ENCODE peak calls at places on chromosomes 12 and 14, in seven cellular contexts. J is BJ; W is H1; O is fibroblast of lung; E is AG10803; G is cardiac muscle cell; X is activated CD8-positive, alpha-beta T cell treated with anti-CD3 and anti-CD28 coated beads for 36 hours. I is an unnamed sample.

GRCh38 chr14:102819790-102820330 is 42.6 kb downstream of the TRAF3 start:
- DNase-seq in J (no peak), W (no peak), O (no peak), E (no peak), G (no peak), X (no peak), I (no peak)

GRCh38 chr12:93865751-93866150 is 188.6 kb downstream of the CRADD start:
- DNase-seq in J (no peak), W (no peak), O (no peak), E (no peak), G (no peak), X (no peak), I (no peak)

GRCh38 chr12:110105159-110105558 is 19.0 kb upstream of the IFT81 start:
- DNase-seq in J (no peak), W (no peak), O (no peak), E (no peak), G (no peak), X (no peak), I (no peak)

GRCh38 chr12:114935658-114936057 is 251.7 kb upstream of the TBX3 start:
- DNase-seq in J (no peak), W (no peak), O (no peak), E (no peak), G (no peak), X (no peak), I (no peak)

GRCh38 chr12:81585787-81586186 is 173.4 kb downstream of the PPFIA2 start:
- DNase-seq in J (no peak), W (no peak), O (no peak), E (no peak), G (no peak), X (no peak), I (no peak)

GRCh38 chr12:76680940-76681339 is 83.0 kb upstream of the ZDHHC17 start:
- DNase-seq in J (peak), W (no peak), O (peak), E (peak), G (no peak), X (no peak), I (peak)

GRCh38 chr12:66929121-66929520 is 250.2 kb upstream of the GRIP1 start:
- DNase-seq in J (no peak), W (no peak), O (no peak), E (no peak), G (no peak), X (peak), I (no peak)

GRCh38 chr14:104913413-104913812 is 11.3 kb upstream of the PLD4 start:
- DNase-seq in J (no peak), W (no peak), O (no peak), E (no peak), G (no peak), X (no peak), I (peak)

GRCh38 chr14:73762375-73762822 is 48.2 kb upstream of the PNMA1 start:
- DNase-seq in J (no peak), W (no peak), O (no peak), E (no peak), G (no peak), X (peak), I (no peak)

DNA sequence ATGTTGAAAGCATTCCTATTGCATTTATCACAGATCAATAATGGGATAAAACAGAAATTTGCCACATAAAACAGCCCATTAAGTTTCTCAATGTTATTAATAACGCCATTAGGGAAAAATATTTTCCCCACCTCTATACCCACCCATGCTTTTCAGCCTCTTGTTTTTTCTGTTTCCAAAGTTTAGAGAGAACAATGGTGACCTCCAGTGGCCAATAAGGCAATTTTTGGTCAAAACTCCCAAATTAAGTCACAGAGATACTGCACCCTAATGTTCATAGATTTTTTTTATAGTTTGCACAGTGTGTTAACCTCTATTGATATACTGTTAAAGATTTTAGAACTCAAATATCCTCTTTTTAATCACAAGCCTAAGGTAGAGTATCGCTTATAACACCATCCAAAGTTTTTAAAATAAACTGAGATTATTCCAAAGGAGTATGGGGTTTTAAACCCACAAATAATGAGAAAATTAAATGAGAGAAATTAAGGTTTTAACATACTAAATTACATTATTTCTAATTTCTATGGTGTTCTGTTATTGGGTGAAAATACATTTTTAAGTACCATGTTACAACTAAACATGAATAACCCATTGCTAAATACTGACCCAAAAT is 184.7 kb upstream of the DCN start:
- DNase-seq in J (no peak), W (no peak), O (peak), E (peak), G (peak), X (no peak), I (no peak)
- TF ChIP-seq CTCF in J (peak), W (no peak), O (peak), E (peak), G (peak), X (peak), I (peak)

GRCh38 chr14:30180219-30180618 is 252.6 kb upstream of the PRKD1 start:
- DNase-seq in J (no peak), W (no peak), O (peak), E (peak), G (peak), X (no peak), I (peak)

GRCh38 chr14:30177776-30178175 is 250.1 kb upstream of the PRKD1 start:
- DNase-seq in J (no peak), W (no peak), O (no peak), E (peak), G (no peak), X (no peak), I (no peak)

GRCh38 chr14:30179381-30180130 is 251.9 kb upstream of the PRKD1 start:
- DNase-seq in J (no peak), W (no peak), O (peak), E (peak), G (peak), X (no peak), I (no peak)
- TF ChIP-seq CTCF in J (no peak), W (no peak), O (no peak), E (no peak), G (no peak), X (no peak), I (no peak)

GRCh38 chr12:132557291-132557968 is 53.0 kb downstream of the LRCOL1 start:
- DNase-seq in J (no peak), W (no peak), O (no peak), E (no peak), G (no peak), X (no peak), I (no peak)

GRCh38 chr12:132556801-132557200 is 53.6 kb downstream of the LRCOL1 start:
- DNase-seq in J (no peak), W (no peak), O (no peak), E (no peak), G (no peak), X (no peak), I (no peak)

GRCh38 chr12:132555686-132556085 is 54.7 kb downstream of the LRCOL1 start:
- DNase-seq in J (no peak), W (no peak), O (no peak), E (no peak), G (no peak), X (no peak), I (no peak)

GRCh38 chr12:132556216-132556615 is 54.2 kb downstream of the LRCOL1 start:
- DNase-seq in J (no peak), W (no peak), O (no peak), E (no peak), G (no peak), X (no peak), I (no peak)

DNA sequence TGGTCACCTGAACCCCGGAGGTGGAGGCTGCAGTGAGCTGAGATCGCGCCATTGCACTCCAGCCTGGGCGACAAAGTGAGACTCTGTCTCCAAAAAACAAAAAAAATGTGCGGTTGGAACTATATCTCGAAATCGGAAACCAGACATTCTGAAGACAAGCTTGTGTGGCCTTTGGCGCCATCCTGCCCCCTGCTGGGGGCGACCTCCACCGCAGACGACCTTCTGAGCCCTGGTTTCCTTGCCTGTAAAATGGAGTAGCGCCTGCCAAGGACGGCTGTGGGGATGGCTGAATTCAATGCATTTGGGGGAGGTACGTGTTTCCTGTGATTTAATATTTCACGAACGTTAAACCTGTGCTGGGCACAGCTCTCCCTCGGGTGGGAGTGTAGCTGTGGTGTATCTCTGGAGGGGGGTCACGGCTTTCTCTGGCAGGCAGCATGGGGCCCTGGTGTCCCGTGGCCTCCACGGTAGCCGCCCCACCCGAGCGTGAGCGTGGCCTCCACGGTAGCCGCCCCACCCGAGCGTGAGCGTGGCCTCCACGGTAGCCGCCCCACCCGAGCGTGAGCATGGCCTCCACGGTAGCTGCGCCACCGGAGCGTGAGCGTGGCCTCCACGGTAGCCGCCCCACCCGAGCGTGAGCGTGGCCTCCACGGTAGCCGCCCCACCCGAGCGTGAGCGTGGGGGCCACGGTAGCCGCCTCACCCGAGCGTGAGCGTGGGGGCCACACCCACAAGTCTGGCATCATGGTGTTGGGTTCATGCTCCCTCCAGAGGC is 55.3 kb downstream of the LRCOL1 start:
- DNase-seq in J (no peak), W (peak), O (no peak), E (no peak), G (peak), X (peak), I (no peak)
- TF ChIP-seq CTCF in J (peak), W (no peak), O (no peak), E (peak), G (peak), X (peak), I (peak)

GRCh38 chr12:88970742-88971141 is 381.6 kb downstream of the DUSP6 start:
- DNase-seq in J (no peak), W (no peak), O (no peak), E (no peak), G (no peak), X (no peak), I (no peak)

GRCh38 chr12:88973998-88974397 is 378.3 kb downstream of the DUSP6 start:
- DNase-seq in J (no peak), W (no peak), O (no peak), E (no peak), G (no peak), X (no peak), I (no peak)

DNA sequence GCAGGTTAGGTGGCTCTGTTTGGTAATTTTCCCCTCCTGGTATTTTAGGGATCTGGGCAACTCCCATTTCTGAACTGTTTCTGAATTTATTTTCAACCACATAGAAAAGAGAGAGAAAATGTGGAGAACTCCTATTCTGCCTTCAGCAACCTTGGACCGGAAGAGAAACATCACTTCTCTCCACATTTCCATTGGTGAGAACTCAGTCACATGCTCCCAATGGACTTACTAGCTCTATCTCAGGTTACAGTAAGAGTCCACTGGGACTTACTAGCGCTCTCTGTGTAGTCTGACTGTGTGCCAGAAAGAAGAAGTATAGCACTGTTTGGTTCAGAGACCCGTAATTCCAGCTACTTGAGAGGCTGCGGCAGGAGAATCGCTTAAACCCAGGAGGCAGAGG is 383.2 kb downstream of the DUSP6 start:
- DNase-seq in J (no peak), W (no peak), O (no peak), E (no peak), G (no peak), X (no peak), I (no peak)
- TF ChIP-seq CTCF in J (no peak), W (no peak), O (no peak), E (no peak), G (no peak), X (no peak), I (no peak)

DNA sequence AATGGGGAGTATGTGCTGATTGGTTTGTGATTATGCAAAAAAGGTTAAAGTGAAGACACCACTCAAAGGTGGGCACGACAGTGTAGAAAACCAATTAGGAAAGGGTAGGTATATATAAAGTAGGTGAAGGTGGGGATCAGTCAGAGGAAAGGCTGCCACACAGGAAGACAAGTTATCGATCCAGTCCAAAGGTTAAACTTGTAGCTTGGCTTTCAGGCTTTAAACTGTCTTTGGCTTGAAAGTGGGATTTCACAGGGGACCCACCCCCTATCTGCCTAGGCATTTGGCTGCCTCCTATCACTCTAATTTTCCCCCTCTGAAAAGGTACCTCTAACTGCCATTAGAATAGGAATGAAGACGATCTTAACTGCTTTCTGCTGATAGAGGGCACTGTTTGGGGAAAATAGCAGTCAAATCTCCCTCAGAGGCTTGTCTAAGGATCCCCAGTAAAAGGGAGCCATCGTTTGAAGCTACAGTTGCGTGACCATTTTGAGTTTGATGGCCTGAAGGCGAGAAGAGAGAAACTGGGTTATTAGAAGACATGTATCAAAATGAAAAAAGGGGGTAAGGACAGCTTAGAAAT is 250.2 kb downstream of the GPHN start:
- DNase-seq in J (no peak), W (no peak), O (no peak), E (no peak), G (no peak), X (no peak), I (no peak)
- TF ChIP-seq CTCF in J (no peak), W (no peak), O (no peak), E (no peak), G (no peak), X (no peak), I (no peak)

GRCh38 chr12:99386907-99387306 is 260.6 kb upstream of the GARIN6 start:
- DNase-seq in J (no peak), W (no peak), O (peak), E (peak), G (peak), X (no peak), I (no peak)
- TF ChIP-seq CTCF in J (peak), W (no peak), O (no peak), E (peak), G (peak), X (peak), I (peak)

DNA sequence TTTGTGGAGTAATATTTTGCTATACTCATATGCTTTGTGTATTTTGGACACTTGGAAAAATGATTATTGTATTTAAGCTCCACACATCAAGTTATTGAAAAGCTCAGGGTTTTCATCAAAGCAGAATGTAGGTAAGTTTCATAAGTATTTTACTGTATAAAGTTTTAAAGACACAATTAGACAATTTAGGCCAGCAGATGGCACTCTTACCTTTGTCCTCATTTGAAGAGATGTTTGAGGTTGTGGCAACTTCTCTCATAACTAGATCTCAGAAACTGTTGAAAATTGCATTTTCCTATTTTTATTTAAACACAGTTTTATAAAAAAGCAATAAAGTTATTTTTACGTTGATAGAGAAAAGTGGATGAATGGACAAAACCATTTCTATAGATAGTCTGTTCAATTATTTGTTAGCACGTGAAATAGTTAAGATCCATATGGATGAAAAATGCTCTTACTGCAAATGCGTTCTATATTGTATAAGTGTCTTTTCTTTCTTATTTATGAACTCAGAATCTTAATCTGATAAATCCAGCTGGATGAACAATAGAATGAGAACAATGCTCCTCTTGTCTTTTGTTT is 300.0 kb downstream of the AEBP2 start:
- DNase-seq in J (no peak), W (no peak), O (peak), E (peak), G (peak), X (peak), I (peak)
- TF ChIP-seq CTCF in J (peak), W (no peak), O (peak), E (peak), G (peak), X (peak), I (peak)